ENCODE peak calls at places on chromosomes 13 and 19, in eight cellular contexts. G is lower lobe of right lung; W is smooth muscle cell of the brain vasculature; U is fibroblast of the conjunctiva; V is amygdala; P is activated effector memory CD4-positive, alpha-beta T cell treated with anti-CD3 and anti-CD28 coated beads, Interleukin-2, amount 50 U/mL, for 16 hours; H is omental fat pad; F is kidney glomerular epithelial cell. Q is an unnamed sample.

GRCh38 chr19:36421749-36422481 is 3.5 kb upstream of the ZFP82 start:
- DNase-seq in G (no peak), W (no peak), U (no peak), V (no peak), P (no peak), H (no peak), F (no peak), Q (no peak)

GRCh38 chr19:48629297-48629598 is 7.9 kb downstream of the DBP start:
- DNase-seq in G (no peak), W (no peak), U (no peak), V (no peak), P (no peak), H (no peak), F (no peak), Q (no peak)

GRCh38 chr13:26996965-26997752 is 174.5 kb downstream of the USP12 start:
- DNase-seq in G (no peak), W (no peak), U (no peak), V (no peak), P (no peak), H (no peak), F (no peak), Q (no peak)

GRCh38 chr19:40639638-40639982 is 38.4 kb downstream of the LTBP4 start:
- DNase-seq in G (no peak), W (no peak), U (no peak), V (no peak), P (no peak), H (no peak), F (no peak), Q (no peak)

GRCh38 chr19:41327076-41327475 is 17.1 kb downstream of the CCDC97 start:
- DNase-seq in G (no peak), W (no peak), U (no peak), V (no peak), P (no peak), H (no peak), F (no peak), Q (no peak)

GRCh38 chr13:36395280-36395679 is 37.0 kb upstream of the CCNA1 start:
- DNase-seq in G (no peak), W (no peak), U (peak; percentile 69), V (no peak), P (no peak), H (no peak), F (peak; percentile 76), Q (no peak)

GRCh38 chr13:112957295-112957677 is 11.7 kb upstream of the MCF2L start:
- DNase-seq in G (no peak), W (no peak), U (no peak), V (no peak), P (peak; percentile 14), H (no peak), F (no peak), Q (no peak)

GRCh38 chr13:87498681-87499080 is 172.5 kb upstream of the SLITRK5 start:
- DNase-seq in G (no peak), W (no peak), U (no peak), V (no peak), P (no peak), H (no peak), F (no peak), Q (no peak)

GRCh38 chr19:23802290-23802689 is 43.6 kb upstream of the ZNF681 start:
- DNase-seq in G (no peak), W (no peak), U (no peak), V (no peak), P (no peak), H (no peak), F (no peak), Q (no peak)

GRCh38 chr13:110507678-110508381 is 53.7 kb downstream of the RAB20 start:
- DNase-seq in G (peak; percentile 75), W (no peak), U (no peak), V (no peak), P (no peak), H (no peak), F (no peak), Q (no peak)

GRCh38 chr13:43235028-43235427 is 211.6 kb downstream of the DNAJC15 start:
- DNase-seq in G (no peak), W (no peak), U (peak; percentile 29), V (no peak), P (no peak), H (no peak), F (no peak), Q (no peak)

GRCh38 chr19:4744451-4745170 is 21.0 kb upstream of the DPP9 start:
- DNase-seq in G (no peak), W (no peak), U (peak; percentile 82), V (no peak), P (no peak), H (no peak), F (peak; percentile 82), Q (peak; percentile 52)

GRCh38 chr19:51417107-51417806 is at the start of gene SIGLEC10:
- DNase-seq in G (peak; percentile 84), W (no peak), U (no peak), V (no peak), P (no peak), H (no peak), F (no peak), Q (no peak)

GRCh38 chr19:3061214-3062161 is 807 bp downstream of the TLE5 start:
- DNase-seq in G (peak; percentile 70), W (no peak), U (no peak), V (no peak), P (peak; percentile 89), H (no peak), F (no peak), Q (no peak)

GRCh38 chr13:22454586-22454985 is 726.2 kb upstream of the SGCG start:
- DNase-seq in G (no peak), W (no peak), U (no peak), V (no peak), P (no peak), H (no peak), F (no peak), Q (no peak)

GRCh38 chr19:31956771-31957170 is 388.6 kb upstream of the ZNF507 start:
- DNase-seq in G (no peak), W (no peak), U (no peak), V (no peak), P (no peak), H (no peak), F (no peak), Q (no peak)

GRCh38 chr13:36998624-36999041 is 507 bp downstream of the ALG5 start:
- DNase-seq in G (peak; percentile 49), W (no peak), U (no peak), V (no peak), P (peak; percentile 71), H (no peak), F (no peak), Q (no peak)

GRCh38 chr13:36919833-36920611 is at the start of gene SMAD9:
- DNase-seq in G (peak; percentile 85), W (no peak), U (peak; percentile 36), V (no peak), P (no peak), H (peak; percentile 75), F (peak; percentile 42), Q (peak; percentile 57)

GRCh38 chr19:41877490-41877876 is 404 bp downstream of the CD79A start:
- DNase-seq in G (peak; percentile 59), W (no peak), U (no peak), V (no peak), P (no peak), H (no peak), F (no peak), Q (no peak)

GRCh38 chr19:2656533-2656932 is 46.0 kb downstream of the GNG7 start:
- DNase-seq in G (no peak), W (no peak), U (no peak), V (no peak), P (no peak), H (no peak), F (no peak), Q (no peak)

GRCh38 chr13:34114581-34114980 is 296.6 kb downstream of the RFC3 start:
- DNase-seq in G (no peak), W (no peak), U (no peak), V (no peak), P (no peak), H (no peak), F (no peak), Q (no peak)

GRCh38 chr13:113029487-113030258 is 60.7 kb downstream of the MCF2L start:
- DNase-seq in G (no peak), W (no peak), U (no peak), V (no peak), P (peak; percentile 81), H (peak; percentile 28), F (no peak), Q (peak; percentile 57)

GRCh38 chr19:47414469-47414868 is 4.9 kb downstream of the MEIS3 start:
- DNase-seq in G (no peak), W (no peak), U (no peak), V (no peak), P (no peak), H (no peak), F (no peak), Q (peak; percentile 72)

Q was measured in dorsolateral prefrontal cortex.